ENCODE peak calls at places on chromosomes 5 and 9, in five cellular contexts. P is SK-N-SH, T is dorsolateral prefrontal cortex, O is right atrium auricular region, H is pancreas. W is an unnamed sample.

GRCh38 chr9:117104972-117105495 is 309.8 kb downstream of the ASTN2 start:
- DNase-seq in P (no peak), T (no peak), O (no peak), H (no peak), W (no peak)

GRCh38 chr5:111227805-111228204 is 3.6 kb downstream of the CAMK4 start:
- DNase-seq in P (peak; percentile 37), T (peak; percentile 43), O (no peak), H (no peak), W (no peak)

GRCh38 chr9:110606179-110606578 is 26.6 kb upstream of the SVEP1 start:
- DNase-seq in P (no peak), T (no peak), O (no peak), H (no peak), W (no peak)

GRCh38 chr9:28503573-28503972 is 930.3 kb upstream of the C9orf72 start:
- DNase-seq in P (no peak), T (no peak), O (no peak), H (no peak), W (no peak)

GRCh38 chr9:83280790-83281189 is 217.8 kb upstream of the RASEF start:
- DNase-seq in P (no peak), T (no peak), O (no peak), H (no peak), W (no peak)

GRCh38 chr5:160169326-160169725 is 50.1 kb upstream of the PWWP2A start:
- DNase-seq in P (no peak), T (no peak), O (no peak), H (no peak), W (no peak)

GRCh38 chr5:6493681-6494454 is 45.2 kb downstream of the UBE2QL1 start:
- DNase-seq in P (no peak), T (no peak), O (no peak), H (no peak), W (no peak)

GRCh38 chr9:21690561-21690960 is 111.9 kb upstream of the MTAP start:
- DNase-seq in P (no peak), T (no peak), O (no peak), H (no peak), W (no peak)

GRCh38 chr5:74408150-74409043 is 232.1 kb downstream of the ENC1 start:
- DNase-seq in P (no peak), T (no peak), O (no peak), H (no peak), W (no peak)

GRCh38 chr9:33467526-33467925 is 6.2 kb downstream of the NOL6 start:
- DNase-seq in P (peak; percentile 16), T (no peak), O (no peak), H (no peak), W (no peak)

GRCh38 chr9:79166005-79166404 is 405.8 kb upstream of the TLE4 start:
- DNase-seq in P (no peak), T (no peak), O (no peak), H (no peak), W (peak; percentile 53)

GRCh38 chr9:83622814-83623633 is at the start of gene IDNK:
- DNase-seq in P (peak; percentile 89), T (peak; percentile 55), O (no peak), H (peak; percentile 85), W (no peak)

GRCh38 chr9:70263421-70263820 is 4.6 kb downstream of the SMC5 start:
- DNase-seq in P (no peak), T (no peak), O (no peak), H (no peak), W (peak; percentile 20)

GRCh38 chr5:147390654-147391053 is 119.2 kb downstream of the DPYSL3 start:
- DNase-seq in P (no peak), T (no peak), O (no peak), H (no peak), W (no peak)

GRCh38 chr5:132376694-132377641 is 7.5 kb downstream of the SLC22A5 start:
- DNase-seq in P (no peak), T (peak; percentile 72), O (peak; percentile 56), H (no peak), W (no peak)

GRCh38 chr9:134728801-134729495 is 87.3 kb downstream of the COL5A1 start:
- DNase-seq in P (no peak), T (no peak), O (no peak), H (peak; percentile 44), W (no peak)

GRCh38 chr9:13750639-13751038 is 471.1 kb upstream of the MPDZ start:
- DNase-seq in P (no peak), T (no peak), O (no peak), H (no peak), W (no peak)

GRCh38 chr9:133639613-133640012 is 3.5 kb downstream of the DBH start:
- DNase-seq in P (peak; percentile 39), T (no peak), O (no peak), H (peak; percentile 42), W (no peak)

GRCh38 chr5:87576867-87577266 is 164.1 kb upstream of the CCNH start:
- DNase-seq in P (no peak), T (no peak), O (no peak), H (no peak), W (no peak)

GRCh38 chr5:87570366-87570765 is 157.6 kb upstream of the CCNH start:
- DNase-seq in P (no peak), T (no peak), O (no peak), H (no peak), W (no peak)

GRCh38 chr5:87572092-87572491 is 159.4 kb upstream of the CCNH start:
- DNase-seq in P (peak; percentile 6), T (no peak), O (no peak), H (no peak), W (no peak)

GRCh38 chr5:87572611-87573010 is 159.9 kb upstream of the CCNH start:
- DNase-seq in P (no peak), T (no peak), O (no peak), H (no peak), W (no peak)

GRCh38 chr5:87574106-87574505 is 161.4 kb upstream of the CCNH start:
- DNase-seq in P (no peak), T (no peak), O (no peak), H (no peak), W (no peak)
- H3K27ac ChIP-seq in P (no peak overlapping the region), T (no peak overlapping the region), O (no peak overlapping the region), H (no peak overlapping the region), W (no peak overlapping the region)

GRCh38 chr5:43571237-43571636 is 14.4 kb upstream of the PAIP1 start:
- DNase-seq in P (no peak), T (no peak), O (no peak), H (no peak), W (no peak)

GRCh38 chr5:43569236-43569635 is 12.4 kb upstream of the PAIP1 start:
- DNase-seq in P (no peak), T (no peak), O (no peak), H (no peak), W (no peak)

GRCh38 chr5:43573058-43573457 is 16.2 kb upstream of the PAIP1 start:
- DNase-seq in P (no peak), T (no peak), O (no peak), H (no peak), W (no peak)

GRCh38 chr5:43570487-43571158 is 13.7 kb upstream of the PAIP1 start:
- DNase-seq in P (no peak), T (no peak), O (no peak), H (no peak), W (no peak)

GRCh38 chr5:43572357-43572756 is 15.5 kb upstream of the PAIP1 start:
- DNase-seq in P (no peak), T (no peak), O (no peak), H (no peak), W (no peak)
- H3K27ac ChIP-seq in P (no peak overlapping the region), T (no peak overlapping the region), O (peak overlapping the region; percentile 56), H (no peak overlapping the region), W (peak overlapping the region; percentile 53)

DNA sequence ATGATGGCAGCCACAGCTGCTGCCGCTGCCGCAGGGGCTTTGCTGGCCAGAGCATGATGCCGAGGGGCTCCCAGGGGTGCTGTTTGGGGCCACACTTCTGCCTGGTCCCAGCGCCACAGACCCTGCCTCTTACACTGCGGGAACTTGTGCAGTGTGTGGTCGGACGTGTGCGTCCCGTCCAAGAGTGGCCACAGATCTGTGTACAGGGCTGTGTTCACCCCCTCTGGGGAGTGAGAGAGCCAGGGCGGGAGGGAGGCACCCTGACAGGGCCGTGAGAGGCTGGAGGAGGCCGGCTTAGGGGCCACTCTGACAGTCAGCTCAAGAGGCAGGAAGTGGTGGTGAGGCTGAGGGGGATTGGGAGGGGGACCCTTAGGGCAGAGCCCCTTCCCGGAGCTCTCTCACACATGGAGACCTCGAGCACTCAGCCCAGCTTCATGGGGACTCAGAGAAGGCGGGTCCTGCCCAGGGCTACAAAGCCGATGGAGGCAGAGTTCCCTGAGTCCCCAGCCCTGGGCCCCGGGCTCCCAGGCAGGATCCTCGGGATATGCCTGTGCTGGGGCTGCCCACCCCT is 13.1 kb upstream of the CARD19 start:
- DNase-seq in P (peak; percentile 16), T (peak; percentile 23), O (peak; percentile 16), H (peak; percentile 50), W (no peak)
- H3K27ac ChIP-seq in P (no peak overlapping the region), T (no peak overlapping the region), O (no peak overlapping the region), H (no peak overlapping the region), W (no peak overlapping the region)

GRCh38 chr5:151477106-151477505 is 29.7 kb downstream of the SLC36A1 start:
- DNase-seq in P (no peak), T (no peak), O (no peak), H (no peak), W (no peak)

GRCh38 chr5:151471276-151471675 is 23.9 kb downstream of the SLC36A1 start:
- DNase-seq in P (no peak), T (no peak), O (no peak), H (no peak), W (no peak)

GRCh38 chr5:151476054-151476453 is 28.7 kb downstream of the SLC36A1 start:
- DNase-seq in P (no peak), T (no peak), O (no peak), H (no peak), W (no peak)

GRCh38 chr5:151475378-151475777 is 28.0 kb downstream of the SLC36A1 start:
- DNase-seq in P (peak; percentile 25), T (no peak), O (no peak), H (no peak), W (no peak)

DNA sequence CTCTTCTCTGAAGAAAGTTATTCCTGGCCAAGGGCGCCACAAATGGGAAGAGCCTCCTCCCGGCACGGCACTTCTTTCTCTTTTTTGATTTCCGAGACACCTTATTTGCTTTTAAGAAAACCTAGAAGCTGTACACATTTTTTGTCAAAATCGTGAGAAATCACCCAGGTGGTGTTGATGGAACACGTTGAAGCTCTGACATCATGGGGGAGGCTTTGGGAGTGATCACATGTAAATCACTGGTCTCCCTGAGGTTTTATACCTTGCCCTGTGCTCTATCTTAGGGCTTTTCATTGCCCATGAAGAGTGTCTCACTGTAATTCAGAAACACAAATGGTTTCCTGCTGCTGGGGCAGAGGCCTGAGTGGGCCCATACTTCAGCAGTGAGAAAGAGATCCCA is 27.4 kb downstream of the SLC36A1 start:
- DNase-seq in P (no peak), T (no peak), O (no peak), H (no peak), W (no peak)
- H3K27ac ChIP-seq in P (peak overlapping the region; percentile 30), T (peak overlapping the region; percentile 16), O (no peak overlapping the region), H (no peak overlapping the region), W (no peak overlapping the region)

DNA sequence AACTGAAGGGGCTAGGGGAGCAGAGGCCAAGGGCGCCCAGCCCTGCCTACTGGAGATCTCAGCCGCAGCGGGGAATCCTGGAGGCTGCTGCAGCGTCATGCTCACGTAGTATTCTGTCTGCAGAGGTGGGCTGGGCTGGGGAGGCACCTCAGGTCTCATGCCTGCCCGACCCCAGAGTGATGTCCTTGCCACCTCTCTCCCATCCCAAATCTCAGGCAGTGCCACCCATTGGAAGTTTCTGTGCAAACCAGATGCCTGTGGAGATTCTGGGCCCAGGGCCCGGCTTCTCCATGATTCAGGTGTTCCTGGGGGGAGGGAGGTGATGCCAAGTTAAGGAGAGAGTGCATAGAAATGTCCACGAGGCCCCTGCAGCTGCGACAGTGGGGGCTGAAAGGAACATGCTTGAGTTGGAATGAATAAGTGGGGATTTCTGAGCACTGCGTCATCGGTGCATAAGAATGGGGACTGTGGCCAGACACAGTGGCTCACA is 72.0 kb downstream of the ANKRD33B start:
- DNase-seq in P (no peak), T (no peak), O (no peak), H (no peak), W (no peak)
- H3K27ac ChIP-seq in P (no peak overlapping the region), T (no peak overlapping the region), O (no peak overlapping the region), H (no peak overlapping the region), W (peak overlapping the region; percentile 37)

W was measured in epithelial cell of prostate.